ENCODE peak calls at places on chromosomes 6 and 20, in ten cellular contexts. Z, L, U, E, A, I, C, N, F and H are unnamed samples.

GRCh38 chr6:33419580-33420492 is at the start of gene SYNGAP1:
- DNase-seq in N (peak), U (peak), A (peak), Z (peak), L (peak), I (no peak), C (no peak), E (peak), F (peak), H (no peak)

GRCh38 chr6:88983532-88983931 is 20.1 kb upstream of the RNGTT start:
- DNase-seq in C (no peak), N (no peak), U (no peak), F (no peak), L (peak), I (no peak), Z (peak), A (peak), E (no peak), H (no peak)

GRCh38 chr20:36018208-36018988 is 50.0 kb downstream of the CNBD2 start:
- DNase-seq in I (no peak), U (no peak), Z (no peak), A (no peak), N (peak), E (no peak), F (no peak), C (no peak), L (no peak), H (no peak)

GRCh38 chr20:4135385-4136077 is 120.2 kb upstream of the RNF24 start:
- DNase-seq in A (no peak), L (peak), F (peak), C (no peak), U (no peak), Z (peak), I (no peak), E (no peak), N (no peak), H (peak)

GRCh38 chr6:12060780-12061619 is 48.9 kb downstream of the HIVEP1 start:
- DNase-seq in C (peak), F (peak), N (peak), L (peak), A (no peak), Z (peak), I (peak), U (peak), E (peak), H (peak)

GRCh38 chr20:42024653-42025052 is 406.5 kb upstream of the CHD6 start:
- DNase-seq in U (no peak), Z (no peak), F (no peak), N (no peak), L (no peak), E (peak), A (no peak), C (no peak), I (no peak), H (no peak)

GRCh38 chr6:6704423-6705060 is 116.0 kb downstream of the LY86 start:
- DNase-seq in F (no peak), U (no peak), I (no peak), A (no peak), N (no peak), E (no peak), C (no peak), L (no peak), Z (peak), H (no peak)

GRCh38 chr20:47274449-47275108 is 81.9 kb downstream of the ZMYND8 start:
- DNase-seq in I (no peak), F (no peak), Z (peak), C (no peak), A (no peak), U (no peak), N (no peak), L (peak), E (no peak), H (peak)

GRCh38 chr20:57464642-57465211 is 60.2 kb downstream of the CTCFL start:
- DNase-seq in L (peak), C (peak), A (no peak), F (no peak), I (no peak), U (no peak), N (peak), Z (no peak), E (no peak), H (no peak)

GRCh38 chr20:13546497-13547131 is 92.1 kb downstream of the TASP1 start:
- DNase-seq in L (peak), I (peak), Z (peak), F (peak), C (peak), E (peak), U (peak), A (peak), N (peak), H (no peak)

GRCh38 chr6:52136934-52137467 is 49.2 kb upstream of the IL17A start:
- DNase-seq in C (no peak), F (no peak), A (no peak), I (no peak), Z (no peak), L (no peak), N (no peak), E (no peak), U (no peak), H (no peak)

GRCh38 chr6:29552512-29553051 is 7.0 kb downstream of the UBD start:
- DNase-seq in C (no peak), I (no peak), U (no peak), N (no peak), A (peak), Z (peak), F (no peak), L (peak), E (no peak), H (no peak)

GRCh38 chr20:39885975-39886649 is 802.9 kb downstream of the MAFB start:
- DNase-seq in U (peak), Z (peak), A (peak), E (peak), F (peak), C (peak), N (no peak), L (peak), I (peak), H (no peak)

GRCh38 chr6:126372626-126373025 is 32.7 kb downstream of the CENPW start:
- DNase-seq in Z (peak), E (no peak), A (no peak), L (no peak), N (no peak), F (no peak), U (no peak), C (no peak), I (no peak), H (no peak)

GRCh38 chr20:50170549-50171220 is 17.2 kb upstream of the PEDS1 start:
- DNase-seq in L (no peak), E (no peak), U (no peak), I (no peak), A (no peak), N (no peak), C (no peak), F (no peak), Z (no peak), H (no peak)

GRCh38 chr20:54491443-54491842 is 16.1 kb downstream of the DOK5 start:
- DNase-seq in C (no peak), L (no peak), N (no peak), Z (no peak), I (no peak), U (no peak), F (no peak), E (no peak), A (no peak), H (no peak)

GRCh38 chr6:167491403-167492095 is 166.7 kb downstream of the TTLL2 start:
- DNase-seq in C (no peak), U (no peak), N (no peak), F (no peak), E (no peak), A (no peak), I (peak), L (no peak), Z (no peak), H (no peak)

GRCh38 chr6:111872521-111873177 is 603 bp downstream of the FYN start:
- DNase-seq in Z (peak), I (no peak), F (no peak), C (peak), U (peak), A (peak), L (peak), E (peak), N (peak), H (no peak)

GRCh38 chr6:54846857-54847721 is 518 bp downstream of the FAM83B start:
- DNase-seq in I (no peak), F (no peak), C (no peak), E (no peak), A (no peak), N (no peak), L (no peak), Z (no peak), U (no peak), H (no peak)

GRCh38 chr6:11969092-11969491 is 43.0 kb upstream of the HIVEP1 start:
- DNase-seq in N (no peak), C (no peak), Z (peak), I (no peak), U (no peak), E (no peak), F (no peak), A (no peak), L (peak), H (no peak)

GRCh38 chr6:3433005-3433404 is 23.8 kb downstream of the SLC22A23 start:
- DNase-seq in U (no peak), L (no peak), I (no peak), F (no peak), N (no peak), E (no peak), A (no peak), Z (no peak), C (no peak), H (no peak)

GRCh38 chr6:139627091-139627490 is 252.6 kb upstream of the CITED2 start:
- DNase-seq in A (no peak), C (no peak), Z (no peak), F (no peak), I (no peak), N (no peak), E (no peak), L (no peak), U (no peak), H (no peak)

GRCh38 chr6:54102239-54102638 is 9.0 kb upstream of the MLIP start:
- DNase-seq in F (no peak), N (no peak), Z (no peak), I (no peak), E (no peak), U (no peak), A (no peak), C (no peak), L (no peak), H (no peak)

GRCh38 chr6:107539409-107539808 is 49.5 kb downstream of the SOBP start:
- DNase-seq in U (no peak), F (no peak), E (no peak), I (no peak), C (no peak), A (peak), L (no peak), N (no peak), Z (peak), H (peak)

GRCh38 chr6:88166493-88166900 is 350 bp upstream of the CNR1 start:
- DNase-seq in F (no peak), U (no peak), I (peak), A (peak), E (no peak), N (peak), L (no peak), Z (no peak), C (peak), H (no peak)

GRCh38 chr6:116783852-116784251 is 18.3 kb upstream of the FAM162B start:
- DNase-seq in C (no peak), I (no peak), U (no peak), L (no peak), F (no peak), Z (peak), A (no peak), E (no peak), N (no peak), H (no peak)

GRCh38 chr6:42369568-42369967 is 82.2 kb downstream of the TRERF1 start:
- DNase-seq in Z (no peak), I (no peak), A (no peak), U (no peak), N (no peak), E (no peak), C (no peak), L (no peak), F (no peak), H (no peak)

GRCh38 chr6:31175961-31176360 is 5.5 kb upstream of the POU5F1 start:
- DNase-seq in A (no peak), N (no peak), E (no peak), Z (peak), L (peak), C (no peak), U (no peak), F (no peak), I (no peak), H (no peak)

GRCh38 chr6:34067814-34068213 is 78.1 kb downstream of the GRM4 start:
- DNase-seq in E (no peak), F (no peak), C (no peak), I (no peak), A (no peak), U (no peak), N (no peak), L (no peak), Z (no peak), H (no peak)

GRCh38 chr6:53159558-53159957 is 10.9 kb upstream of the GCM1 start:
- DNase-seq in N (no peak), L (no peak), E (no peak), A (no peak), I (no peak), U (no peak), C (no peak), F (no peak), Z (no peak), H (no peak)

GRCh38 chr6:83928286-83928685 is 68.8 kb downstream of the CYB5R4 start:
- DNase-seq in C (no peak), A (no peak), N (no peak), L (no peak), Z (no peak), I (no peak), U (no peak), E (no peak), F (no peak), H (no peak)

GRCh38 chr20:4342631-4343030 is 327.3 kb upstream of the RNF24 start:
- DNase-seq in U (no peak), E (no peak), A (no peak), Z (no peak), I (no peak), L (no peak), N (no peak), F (no peak), C (no peak), H (no peak)

GRCh38 chr6:32190946-32191677 is 1.1 kb upstream of the PBX2 start:
- DNase-seq in A (no peak), I (no peak), F (no peak), Z (no peak), E (no peak), N (no peak), U (no peak), C (no peak), L (no peak), H (no peak)

GRCh38 chr6:41135062-41135832 is 18.9 kb downstream of the TREML1 start:
- DNase-seq in I (no peak), F (no peak), E (no peak), U (no peak), L (no peak), N (no peak), A (no peak), C (no peak), Z (no peak), H (no peak)

GRCh38 chr20:64076061-64076997 is 3.0 kb downstream of the RGS19 start:
- DNase-seq in F (no peak), A (no peak), E (no peak), L (no peak), Z (no peak), N (peak), U (no peak), C (no peak), I (no peak), H (no peak)

GRCh38 chr6:32816746-32817204 is at the start of gene HLA-DOB:
- DNase-seq in L (no peak), A (no peak), C (no peak), Z (peak), F (no peak), E (no peak), N (no peak), U (no peak), I (no peak), H (no peak)

GRCh38 chr6:168609914-168610490 is 169.0 kb downstream of the SMOC2 start:
- DNase-seq in Z (no peak), N (no peak), A (no peak), C (no peak), F (no peak), L (no peak), U (no peak), I (no peak), E (no peak), H (no peak)

GRCh38 chr20:48630342-48631075 is 197.3 kb downstream of the PREX1 start:
- DNase-seq in U (no peak), A (no peak), Z (peak), F (no peak), N (peak), I (no peak), C (peak), E (no peak), L (no peak), H (no peak)

GRCh38 chr20:63404129-63405085 is 43.3 kb upstream of the CHRNA4 start:
- DNase-seq in F (no peak), A (no peak), C (no peak), I (no peak), L (no peak), N (no peak), Z (no peak), E (no peak), U (no peak), H (no peak)

DNA sequence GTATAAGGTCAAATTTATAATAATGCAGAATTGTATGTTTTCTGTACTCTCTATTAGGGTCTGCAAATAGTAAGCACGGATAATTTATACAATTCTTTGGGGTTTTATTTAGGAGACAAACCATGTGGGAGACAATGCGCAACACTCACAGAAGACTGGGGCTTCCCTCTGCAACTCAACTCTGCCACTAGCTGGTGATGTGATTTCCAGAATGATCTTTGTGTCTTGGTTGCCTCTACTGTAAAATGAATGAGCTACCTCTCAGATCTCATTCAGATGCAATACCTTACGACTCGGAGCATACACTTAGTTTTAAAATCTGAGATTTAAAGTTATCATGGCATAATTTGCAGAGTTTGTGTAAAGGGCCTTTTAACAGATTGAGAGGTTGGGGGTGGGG is 6.4 kb downstream of the MAN1A1 start:
- DNase-seq in C (no peak), I (no peak), U (no peak), E (no peak), F (no peak), Z (no peak), L (no peak), A (no peak), N (no peak), H (no peak)
- TF ChIP-seq CTCF in C (no peak), I (peak), U (no peak), E (no peak), F (no peak), Z (peak), L (no peak), A (no peak), N (no peak), H (no peak)

GRCh38 chr6:1335367-1336037 is 23.6 kb downstream of the FOXQ1 start:
- DNase-seq in E (peak), A (no peak), F (no peak), L (no peak), U (no peak), I (peak), Z (peak), C (peak), N (no peak), H (peak)
- TF ChIP-seq CTCF in E (no peak), A (no peak), F (no peak), L (no peak), U (no peak), I (no peak), Z (no peak), C (no peak), N (no peak), H (no peak)

GRCh38 chr6:143099647-143100046 is 39.0 kb downstream of the AIG1 start:
- DNase-seq in I (no peak), N (no peak), L (no peak), A (no peak), E (no peak), U (no peak), F (no peak), Z (no peak), C (no peak), H (no peak)
- TF ChIP-seq CTCF in I (no peak), N (no peak), L (no peak), A (no peak), E (no peak), U (no peak), F (no peak), Z (no peak), C (no peak), H (no peak)

GRCh38 chr6:157272372-157272771 is 50.9 kb downstream of the TMEM242 start:
- DNase-seq in C (no peak), Z (no peak), F (no peak), L (no peak), E (no peak), N (peak), A (no peak), I (no peak), U (no peak), H (no peak)

GRCh38 chr6:157273756-157274088 is 49.6 kb downstream of the TMEM242 start:
- DNase-seq in N (peak), Z (peak), A (peak), U (peak), C (peak), L (peak), I (no peak), E (no peak), F (peak), H (no peak)

GRCh38 chr6:157271911-157272310 is 51.4 kb downstream of the TMEM242 start:
- DNase-seq in E (no peak), C (no peak), Z (no peak), F (no peak), N (peak), I (no peak), A (no peak), U (no peak), L (no peak), H (no peak)

GRCh38 chr6:157274116-157274470 is 49.2 kb downstream of the TMEM242 start:
- DNase-seq in L (no peak), N (no peak), A (no peak), F (no peak), E (no peak), C (no peak), Z (no peak), I (no peak), U (no peak), H (no peak)

GRCh38 chr6:157272866-157273755 is 50.2 kb downstream of the TMEM242 start:
- DNase-seq in Z (no peak), L (no peak), E (no peak), C (no peak), I (no peak), N (peak), F (no peak), U (no peak), A (no peak), H (no peak)
- TF ChIP-seq CTCF in Z (no peak), L (no peak), E (no peak), C (no peak), I (no peak), N (no peak), F (no peak), U (no peak), A (no peak), H (no peak)

GRCh38 chr20:31572701-31573554 is 32.2 kb upstream of the ID1 start:
- DNase-seq in F (peak), I (peak), A (peak), N (peak), U (peak), E (peak), C (peak), L (peak), Z (peak), H (peak)
- TF ChIP-seq CTCF in F (no peak), I (no peak), A (no peak), N (no peak), U (no peak), E (no peak), C (no peak), L (no peak), Z (no peak), H (no peak)

DNA sequence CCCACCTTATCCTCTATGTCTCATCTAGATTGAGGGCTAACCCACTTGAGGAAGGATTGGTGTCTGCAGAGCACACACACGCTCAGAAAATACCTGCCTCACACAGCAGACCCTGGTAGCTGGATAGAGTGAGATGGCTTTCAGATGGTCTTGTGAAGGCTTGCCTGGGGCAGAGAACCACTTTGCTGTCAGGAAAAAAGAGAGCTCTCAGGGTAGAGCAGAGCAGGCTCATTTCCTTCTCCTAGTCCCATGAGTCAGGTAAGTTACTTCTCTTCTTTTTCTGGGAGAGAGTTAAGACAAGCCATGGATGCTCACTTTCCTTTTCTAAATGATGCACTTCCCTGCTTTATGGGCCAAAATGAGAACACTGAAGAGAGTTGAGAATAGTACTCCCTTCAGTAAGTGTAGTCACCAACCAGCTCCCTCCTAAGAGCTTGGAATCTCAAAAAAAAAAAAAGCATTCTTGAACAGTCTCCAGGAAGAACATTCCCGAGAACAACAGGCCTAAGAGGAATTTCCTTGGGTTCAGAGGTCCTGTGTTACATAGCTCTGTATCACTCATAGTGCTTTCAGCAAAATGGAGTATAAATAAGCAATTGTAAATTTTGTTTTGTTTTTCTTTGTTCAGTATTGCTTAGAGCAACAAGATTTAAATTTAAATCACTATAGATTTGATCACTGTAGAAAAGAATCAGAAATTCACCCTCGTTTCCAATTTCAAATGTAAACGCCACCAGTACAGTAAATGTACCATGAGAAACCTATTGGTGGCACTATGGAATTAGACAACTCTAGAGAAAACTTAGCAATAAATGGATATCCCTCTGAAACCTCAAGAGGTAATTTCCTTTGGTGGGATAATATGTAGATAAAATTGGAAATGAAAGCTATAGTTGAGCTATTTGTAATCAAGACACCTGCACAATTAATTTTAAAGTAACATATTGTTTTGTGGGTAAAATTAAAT is 530.3 kb downstream of the RFPL4B start:
- DNase-seq in A (peak), L (peak), N (no peak), U (no peak), C (no peak), I (no peak), F (no peak), Z (peak), E (no peak), H (peak)
- TF ChIP-seq CTCF in A (peak), L (no peak), N (no peak), U (no peak), C (no peak), I (no peak), F (no peak), Z (peak), E (no peak), H (no peak)